ENCODE peak calls at places on chromosomes 5 and 9, in five cellular contexts. D is ureter; U is NCI-H2081; W is activated CD4-positive, CD25-positive, alpha-beta regulatory T cell treated with anti-CD3 and anti-CD28 coated beads, Interleukin-2, amount 50 U/mL, for 16 hours; H is ecto neural progenitor cell. I is an unnamed sample.

GRCh38 chr5:3340471-3340870 is 255.2 kb upstream of the IRX1 start:
- DNase-seq in D (no peak), U (no peak), W (no peak), H (no peak), I (no peak)

GRCh38 chr5:38636626-38637025 is 80.2 kb upstream of the LIFR start:
- DNase-seq in D (peak), U (no peak), W (no peak), H (no peak), I (no peak)

GRCh38 chr5:140351609-140352334 is 5.4 kb upstream of the HBEGF start:
- DNase-seq in D (peak), U (peak), W (peak), H (no peak), I (peak)

GRCh38 chr9:91034521-91034920 is 232.9 kb downstream of the SYK start:
- DNase-seq in D (no peak), U (no peak), W (no peak), H (peak), I (no peak)

GRCh38 chr5:91397791-91398190 is 14.7 kb upstream of the ARRDC3 start:
- DNase-seq in D (no peak), U (no peak), W (no peak), H (no peak), I (no peak)

GRCh38 chr5:64347308-64347707 is 158.5 kb upstream of the RGS7BP start:
- DNase-seq in D (no peak), U (no peak), W (no peak), H (no peak), I (no peak)

GRCh38 chr9:121807918-121808278 is 156.5 kb downstream of the DAB2IP start:
- DNase-seq in D (no peak), U (no peak), W (no peak), H (no peak), I (no peak)

GRCh38 chr5:149113669-149114068 is 27.6 kb upstream of the ABLIM3 start:
- DNase-seq in D (no peak), U (no peak), W (no peak), H (no peak), I (no peak)

GRCh38 chr9:23728736-23729135 is 97.3 kb downstream of the ELAVL2 start:
- DNase-seq in D (no peak), U (no peak), W (no peak), H (no peak), I (no peak)

GRCh38 chr9:20624201-20625002 is 2.1 kb upstream of the MLLT3 start:
- DNase-seq in D (peak), U (peak), W (no peak), H (no peak), I (peak)

GRCh38 chr5:175365866-175366265 is 78.1 kb downstream of the DRD1 start:
- DNase-seq in D (no peak), U (no peak), W (no peak), H (no peak), I (no peak)

GRCh38 chr9:110220809-110221208 is 12.8 kb upstream of the C9orf152 start:
- DNase-seq in D (no peak), U (no peak), W (no peak), H (no peak), I (no peak)

GRCh38 chr5:124949862-124950261 is 203.4 kb upstream of the ZNF608 start:
- DNase-seq in D (no peak), U (no peak), W (no peak), H (no peak), I (no peak)

GRCh38 chr5:36238896-36239295 is 2.8 kb downstream of the NADK2 start:
- DNase-seq in D (no peak), U (no peak), W (no peak), H (no peak), I (no peak)

GRCh38 chr9:77933976-77934375 is 97.6 kb downstream of the GNAQ start:
- DNase-seq in D (no peak), U (no peak), W (no peak), H (no peak), I (no peak)

GRCh38 chr9:2740616-2741015 is 23.3 kb downstream of the KCNV2 start:
- DNase-seq in D (no peak), U (no peak), W (no peak), H (no peak), I (no peak)

GRCh38 chr5:158384535-158385421 is 525.8 kb upstream of the CLINT1 start:
- DNase-seq in D (no peak), U (no peak), W (no peak), H (no peak), I (no peak)

GRCh38 chr5:168790691-168791230 is 211.6 kb upstream of the PANK3 start:
- DNase-seq in D (no peak), U (no peak), W (no peak), H (peak), I (no peak)

GRCh38 chr5:10789021-10789420 is 28.0 kb upstream of the DAP start:
- DNase-seq in D (no peak), U (no peak), W (no peak), H (no peak), I (no peak)

GRCh38 chr9:37574241-37574721 is 1.9 kb downstream of the FBXO10 start:
- DNase-seq in D (no peak), U (no peak), W (no peak), H (no peak), I (no peak)

GRCh38 chr5:170503970-170504525 is at the start of gene KCNIP1:
- DNase-seq in D (no peak), U (no peak), W (no peak), H (peak), I (no peak)

GRCh38 chr5:104598285-104598684 is 1035.7 kb upstream of the NUDT12 start:
- DNase-seq in D (no peak), U (no peak), W (no peak), H (no peak), I (no peak)

GRCh38 chr5:953535-954449 is 54.8 kb upstream of the NKD2 start:
- DNase-seq in D (no peak), U (no peak), W (no peak), H (peak), I (peak)

GRCh38 chr5:5421149-5421960 is 1.1 kb upstream of the ICE1 start:
- DNase-seq in D (no peak), U (peak), W (no peak), H (no peak), I (no peak)

GRCh38 chr9:16245756-16246440 is 624.6 kb downstream of the BNC2 start:
- DNase-seq in D (no peak), U (no peak), W (no peak), H (no peak), I (no peak)